ENCODE peak calls at places on chromosomes 16 and 17, in six cellular contexts. H, G, Y, D, R and J are unnamed samples.

GRCh38 chr17:13749566-13750235 is 148.0 kb upstream of the HS3ST3A1 start:
- DNase-seq in H (no peak), D (no peak), Y (no peak), G (no peak), R (no peak), J (no peak)

GRCh38 chr16:49183911-49184310 is 97.7 kb downstream of the CBLN1 start:
- DNase-seq in Y (no peak), R (peak), G (no peak), D (no peak), H (no peak), J (peak)

GRCh38 chr16:4659363-4660353 is 33.7 kb upstream of the NUDT16L1 start:
- DNase-seq in D (no peak), R (no peak), G (no peak), H (no peak), Y (no peak), J (no peak)

GRCh38 chr16:48409839-48410610 is 24.8 kb upstream of the SIAH1 start:
- DNase-seq in R (peak), Y (no peak), H (no peak), D (no peak), G (no peak), J (peak)

GRCh38 chr17:60601443-60602384 is 1.7 kb downstream of the PPM1D start:
- DNase-seq in G (peak), D (peak), Y (peak), R (peak), H (peak), J (peak)

GRCh38 chr17:17057057-17057551 is 14.8 kb downstream of the MPRIP start:
- DNase-seq in Y (no peak), G (no peak), H (no peak), R (no peak), D (no peak), J (no peak)

GRCh38 chr16:14011006-14011405 is 60.1 kb upstream of the MRTFB start:
- DNase-seq in Y (no peak), H (no peak), D (no peak), R (peak), G (no peak), J (no peak)

GRCh38 chr16:59274141-59274540 is 540.0 kb upstream of the GOT2 start:
- DNase-seq in R (no peak), D (no peak), H (no peak), Y (no peak), G (no peak), J (no peak)

GRCh38 chr17:47990962-47991731 is 20.2 kb downstream of the CDK5RAP3 start:
- DNase-seq in R (no peak), D (no peak), G (no peak), Y (no peak), H (no peak), J (no peak)

GRCh38 chr16:2148714-2149629 is 547 bp downstream of the RAB26 start:
- DNase-seq in H (no peak), G (no peak), Y (peak), D (no peak), R (peak), J (peak)

GRCh38 chr17:2837147-2837561 is 40.9 kb downstream of the RAP1GAP2 start:
- DNase-seq in R (no peak), D (no peak), Y (no peak), H (no peak), G (peak), J (no peak)

GRCh38 chr16:2005646-2006045 is 4.0 kb downstream of the ZNF598 start:
- DNase-seq in G (no peak), Y (no peak), D (no peak), R (no peak), H (no peak), J (no peak)

GRCh38 chr17:65588194-65588808 is 26.9 kb upstream of the AXIN2 start:
- DNase-seq in R (no peak), D (no peak), G (no peak), Y (no peak), H (no peak), J (no peak)

GRCh38 chr16:3274947-3275346 is 8.3 kb upstream of the ZNF263 start:
- DNase-seq in R (no peak), H (no peak), Y (no peak), G (no peak), D (no peak), J (no peak)

GRCh38 chr16:89971495-89972243 is 23.1 kb downstream of the DEF8 start:
- DNase-seq in Y (no peak), R (no peak), D (no peak), G (no peak), H (no peak), J (no peak)

GRCh38 chr17:48577946-48578615 is at the start of gene HOXB4:
- DNase-seq in R (peak), H (no peak), Y (peak), D (no peak), G (peak), J (no peak)

GRCh38 chr16:25747160-25747758 is 55.5 kb downstream of the HS3ST4 start:
- DNase-seq in D (no peak), R (peak), H (no peak), G (no peak), Y (no peak), J (no peak)

GRCh38 chr17:7211512-7212277 is 7.9 kb downstream of the DLG4 start:
- DNase-seq in G (no peak), R (no peak), Y (no peak), D (no peak), H (no peak), J (no peak)

GRCh38 chr16:85462405-85463227 is 150.5 kb upstream of the GSE1 start:
- DNase-seq in D (no peak), H (no peak), Y (peak), G (no peak), R (no peak), J (peak)

GRCh38 chr16:28161626-28162025 is 50.1 kb downstream of the XPO6 start:
- DNase-seq in D (no peak), Y (no peak), H (no peak), G (no peak), R (no peak), J (no peak)

GRCh38 chr17:51355314-51356083 is 95.2 kb downstream of the UTP18 start:
- DNase-seq in G (no peak), H (no peak), D (peak), R (no peak), Y (no peak), J (no peak)

GRCh38 chr16:35184356-35184870 is 1725.0 kb downstream of the TP53TG3F start:
- DNase-seq in H (no peak), G (no peak), D (no peak), Y (no peak), R (no peak), J (no peak)

GRCh38 chr16:14309906-14310305 is 238.8 kb downstream of the MRTFB start:
- DNase-seq in R (no peak), H (no peak), D (no peak), G (no peak), Y (no peak), J (peak)

GRCh38 chr17:32191306-32191705 is 49.0 kb downstream of the RHOT1 start:
- DNase-seq in Y (no peak), R (peak), H (no peak), D (no peak), G (no peak), J (no peak)

GRCh38 chr17:18994626-18995025 is 9.9 kb downstream of the FAM83G start:
- DNase-seq in Y (no peak), H (no peak), R (no peak), G (no peak), D (no peak), J (no peak)

GRCh38 chr16:54633943-54634362 is 296.7 kb upstream of the IRX5 start:
- DNase-seq in Y (no peak), G (no peak), D (no peak), H (no peak), R (peak), J (no peak)

GRCh38 chr16:15649727-15650018 is 372 bp upstream of the NDE1 start:
- DNase-seq in G (no peak), R (no peak), D (no peak), Y (no peak), H (no peak), J (no peak)

GRCh38 chr17:59436900-59437299 is 105.4 kb downstream of the YPEL2 start:
- DNase-seq in R (no peak), H (no peak), G (no peak), D (no peak), Y (no peak), J (no peak)

GRCh38 chr17:42251115-42251514 is 25.1 kb downstream of the STAT5B start:
- DNase-seq in R (peak), D (no peak), Y (no peak), H (no peak), G (no peak), J (no peak)

GRCh38 chr16:75289189-75289588 is 37.8 kb upstream of the BCAR1 start:
- DNase-seq in R (peak), H (no peak), D (no peak), G (no peak), Y (no peak), J (no peak)

GRCh38 chr17:8015957-8016631 is 13.7 kb downstream of the GUCY2D start:
- DNase-seq in H (no peak), D (no peak), G (no peak), R (peak), Y (no peak), J (no peak)